ENCODE peak calls at places on chromosomes 3 and 15, in four cellular contexts. D is spleen, H is adrenal gland, L is A549. E is an unnamed sample.

GRCh38 chr15:90818251-90819210 is 49.9 kb upstream of the FURIN start:
- DNase-seq in D (peak; percentile 88), H (peak; percentile 32), L (no peak), E (no peak)

GRCh38 chr15:70605606-70606410 is 157.6 kb downstream of the UACA start:
- DNase-seq in D (no peak), H (peak; percentile 64), L (no peak), E (peak; percentile 78)

GRCh38 chr3:188706176-188706575 is 465.6 kb upstream of the TPRG1 start:
- DNase-seq in D (no peak), H (no peak), L (no peak), E (peak; percentile 18)

GRCh38 chr3:37588761-37589160 is 272.9 kb upstream of the CTDSPL start:
- DNase-seq in D (no peak), H (no peak), L (no peak), E (no peak)

GRCh38 chr3:98329392-98330124 is 24.1 kb upstream of the OR5K4 start:
- DNase-seq in D (no peak), H (peak; percentile 63), L (peak; percentile 55), E (peak; percentile 47)

GRCh38 chr15:35738370-35738769 is 192.4 kb upstream of the DPH6 start:
- DNase-seq in D (no peak), H (no peak), L (no peak), E (peak; percentile 74)

GRCh38 chr15:34182942-34183341 is 27.0 kb downstream of the KATNBL1 start:
- DNase-seq in D (no peak), H (peak; percentile 7), L (no peak), E (no peak)

GRCh38 chr15:94234300-94234699 is 2.9 kb downstream of the MCTP2 start:
- DNase-seq in D (no peak), H (peak; percentile 8), L (no peak), E (peak; percentile 57)

GRCh38 chr3:115113367-115113766 is 33.7 kb downstream of the ZBTB20 start:
- DNase-seq in D (no peak), H (peak; percentile 14), L (no peak), E (peak; percentile 19)

GRCh38 chr3:180048840-180049239 is 12.1 kb upstream of the PEX5L start:
- DNase-seq in D (no peak), H (no peak), L (no peak), E (no peak)

GRCh38 chr3:48240000-48240710 is 749 bp upstream of the ZNF589 start:
- DNase-seq in D (no peak), H (no peak), L (no peak), E (no peak)

GRCh38 chr3:69913422-69913821 is 86.1 kb upstream of the SAMMSON start:
- DNase-seq in D (no peak), H (no peak), L (no peak), E (no peak)

GRCh38 chr15:94230886-94231727 is at the start of gene MCTP2:
- DNase-seq in D (peak; percentile 99), H (peak; percentile 70), L (peak; percentile 11), E (peak; percentile 94)

GRCh38 chr3:191528589-191528988 is 67.6 kb downstream of the PYDC2 start:
- DNase-seq in D (no peak), H (no peak), L (no peak), E (no peak)

GRCh38 chr15:59360305-59360704 is 12.4 kb downstream of the MYO1E start:
- DNase-seq in D (no peak), H (no peak), L (no peak), E (no peak)
- TF ChIP-seq CTCF in D (no peak), H (no peak), L (no peak), E (peak; percentile 37)

GRCh38 chr15:27770086-27770607 is 329.0 kb downstream of the OCA2 start:
- DNase-seq in D (no peak), H (no peak), L (no peak), E (no peak)
- H3K4me3 ChIP-seq in D (no peak overlapping the region), H (no peak overlapping the region), L (no peak overlapping the region), E (no peak overlapping the region)

DNA sequence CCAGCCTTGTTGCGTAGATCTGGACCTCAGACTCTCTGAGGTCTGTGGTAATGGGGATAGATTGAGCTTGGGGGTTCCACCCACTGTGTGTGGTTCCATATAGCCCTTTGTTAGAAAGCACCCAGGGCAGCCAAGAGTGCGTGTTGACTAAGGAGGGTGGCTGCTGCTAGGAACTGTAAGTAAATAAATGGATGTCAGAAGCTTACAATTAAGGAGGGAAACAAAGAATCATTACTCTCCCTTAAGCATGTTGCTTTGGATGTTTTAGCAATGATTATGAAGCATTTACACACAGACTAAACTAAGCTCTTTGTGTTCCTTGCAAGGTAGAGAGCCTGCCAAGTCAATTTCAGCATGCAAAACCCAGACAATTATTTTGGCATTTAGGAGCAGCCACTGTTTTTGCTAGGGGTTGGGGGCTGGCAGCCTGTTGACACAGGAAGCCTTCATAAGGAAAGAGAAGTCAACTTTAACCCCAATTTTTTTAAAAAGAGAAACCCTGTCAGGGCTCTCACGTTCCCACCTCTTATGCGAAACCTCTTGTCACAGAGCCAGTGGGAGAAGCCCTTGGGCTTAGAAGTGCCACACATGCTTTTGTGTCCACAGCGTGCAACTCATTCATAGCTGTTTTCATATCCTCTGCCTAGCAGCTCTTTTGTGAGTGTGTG is 127.8 kb downstream of the CMSS1 start:
- DNase-seq in D (no peak), H (no peak), L (no peak), E (no peak)
- TF ChIP-seq CTCF in D (no peak), H (no peak), L (no peak), E (no peak)

DNA sequence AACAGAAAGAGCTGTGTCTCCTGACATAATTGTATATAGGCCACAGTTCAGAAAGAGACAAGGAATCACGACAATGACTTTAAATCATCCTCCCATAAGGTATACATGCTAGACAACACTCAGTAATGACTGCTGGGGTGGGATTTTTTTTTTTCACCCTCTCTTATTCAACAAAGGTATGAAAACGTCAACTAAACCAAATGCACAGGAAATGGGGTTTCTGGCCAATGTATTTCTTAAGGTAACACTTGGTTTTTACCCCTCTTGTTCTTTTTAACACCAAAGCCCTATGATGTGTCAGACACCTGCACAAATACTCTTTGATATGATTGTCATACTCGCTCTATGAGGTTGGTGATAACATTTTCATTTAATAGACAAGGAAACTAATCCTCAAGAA is 78.3 kb downstream of the MCF2L2 start:
- DNase-seq in D (no peak), H (no peak), L (no peak), E (no peak)
- H3K4me3 ChIP-seq in D (no peak overlapping the region), H (no peak overlapping the region), L (no peak overlapping the region), E (no peak overlapping the region)

GRCh38 chr3:117019082-117019713 is 309.6 kb downstream of the TUSC7 start:
- DNase-seq in D (no peak), H (peak; percentile 82), L (peak; percentile 66), E (peak; percentile 75)

GRCh38 chr3:117017135-117017990 is 307.8 kb downstream of the TUSC7 start:
- DNase-seq in D (no peak), H (no peak), L (no peak), E (no peak)

GRCh38 chr3:117018622-117019021 is 309.0 kb downstream of the TUSC7 start:
- DNase-seq in D (no peak), H (no peak), L (no peak), E (no peak)

GRCh38 chr3:117011687-117012250 is 302.2 kb downstream of the TUSC7 start:
- DNase-seq in D (no peak), H (no peak), L (no peak), E (no peak)

GRCh38 chr3:117016359-117016758 is 306.8 kb downstream of the TUSC7 start:
- DNase-seq in D (no peak), H (no peak), L (no peak), E (no peak)
- TF ChIP-seq CTCF in D (no peak), H (no peak), L (no peak), E (no peak)

GRCh38 chr15:42582569-42583235 is 7.3 kb downstream of the STARD9 start:
- DNase-seq in D (no peak), H (peak; percentile 14), L (no peak), E (no peak)

GRCh38 chr15:42578984-42579537 is 3.7 kb downstream of the STARD9 start:
- DNase-seq in D (no peak), H (no peak), L (no peak), E (no peak)

GRCh38 chr15:42581272-42581730 is 5.9 kb downstream of the STARD9 start:
- DNase-seq in D (peak; percentile 97), H (peak; percentile 86), L (peak; percentile 57), E (peak; percentile 75)

DNA sequence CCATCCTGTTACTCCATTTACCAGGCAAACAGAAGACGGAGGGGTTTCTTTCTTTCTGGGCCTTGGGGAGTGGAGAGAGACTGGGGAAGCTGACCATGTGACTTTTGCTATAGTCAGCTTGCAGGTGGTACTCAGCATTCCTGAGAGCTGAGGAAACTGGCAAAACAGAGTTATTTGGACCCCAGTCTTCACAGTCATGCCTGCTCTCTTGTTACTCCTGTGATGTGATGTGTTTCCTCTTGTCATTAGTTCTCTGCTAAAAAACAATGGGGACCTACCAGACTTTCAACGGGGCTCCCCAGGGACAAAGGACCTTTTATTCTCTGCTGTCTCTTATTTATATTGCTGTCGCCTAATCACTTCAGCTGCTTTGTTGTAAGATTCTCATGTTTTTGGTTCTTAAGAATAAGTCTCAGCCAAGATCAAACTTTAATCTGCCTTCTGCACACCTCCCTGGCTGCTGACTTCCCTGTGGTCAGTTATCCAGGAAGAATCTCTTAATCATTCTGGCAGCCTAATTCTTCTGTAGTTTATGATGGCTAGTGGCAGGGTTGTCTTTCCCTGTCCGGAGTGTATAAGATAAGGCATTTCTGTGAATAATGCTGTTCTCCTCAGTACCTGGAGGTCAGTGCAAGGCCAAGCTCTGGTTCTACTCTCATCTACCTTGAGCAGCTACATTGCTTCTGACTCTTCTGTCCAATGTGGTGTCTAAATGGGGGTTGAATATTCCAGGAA is 8.8 kb downstream of the STARD9 start:
- DNase-seq in D (no peak), H (no peak), L (no peak), E (no peak)
- H3K4me3 ChIP-seq in D (no peak overlapping the region), H (no peak overlapping the region), L (no peak overlapping the region), E (no peak overlapping the region)

GRCh38 chr3:167394003-167394402 is 13.9 kb upstream of the ZBBX start:
- DNase-seq in D (no peak), H (no peak), L (no peak), E (no peak)
- TF ChIP-seq CTCF in D (no peak), H (no peak), L (no peak), E (no peak)

GRCh38 chr3:105511031-105511430 is 144.3 kb downstream of the ALCAM start:
- DNase-seq in D (no peak), H (no peak), L (no peak), E (no peak)

GRCh38 chr3:105503191-105503593 is 136.5 kb downstream of the ALCAM start:
- DNase-seq in D (no peak), H (no peak), L (peak; percentile 39), E (no peak)

GRCh38 chr3:105504440-105504951 is 137.8 kb downstream of the ALCAM start:
- DNase-seq in D (peak; percentile 68), H (no peak), L (no peak), E (no peak)

GRCh38 chr3:105502333-105502732 is 135.6 kb downstream of the ALCAM start:
- DNase-seq in D (no peak), H (no peak), L (no peak), E (no peak)

DNA sequence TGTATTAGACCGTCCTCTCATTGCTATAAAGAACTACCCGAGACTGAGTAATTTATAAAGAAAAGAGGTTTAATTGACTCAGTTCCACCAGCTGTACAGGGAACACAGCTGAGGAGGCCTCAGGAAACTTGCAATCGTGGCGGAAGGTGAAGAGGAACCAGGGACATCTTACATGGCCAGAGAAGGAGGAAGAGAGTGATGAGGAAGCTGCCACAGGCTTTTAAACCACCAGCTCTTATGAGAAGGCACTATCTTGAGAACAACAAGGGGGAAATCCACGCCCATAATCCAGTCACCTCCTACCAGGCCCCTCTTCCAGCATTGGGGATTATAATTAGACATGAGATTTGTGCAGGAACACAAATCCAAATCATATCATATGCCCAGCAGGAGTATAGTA is 138.5 kb downstream of the ALCAM start:
- DNase-seq in D (no peak), H (peak; percentile 1), L (no peak), E (no peak)
- H3K4me3 ChIP-seq in D (no peak overlapping the region), H (no peak overlapping the region), L (no peak overlapping the region), E (no peak overlapping the region)

GRCh38 chr3:125261031-125261430 is 48.5 kb upstream of the SLC12A8 start:
- DNase-seq in D (no peak), H (no peak), L (no peak), E (no peak)
- TF ChIP-seq CTCF in D (no peak), H (no peak), L (no peak), E (no peak)

E was measured in fibroblast of villous mesenchyme.